ENCODE peak calls at places on chromosome 19, in four cellular contexts. G is uterus, E is tibial nerve, Z is psoas muscle. K is an unnamed sample.
A peak's percentile ranks its signal among the peaks of the same experiment; 100 is the strongest.

GRCh38 chr19:14114854-14115253 is 2.7 kb downstream of the PRKACA start:
- DNase-seq in Z (peak; percentile 71), E (no peak), G (no peak), K (no peak)

GRCh38 chr19:43561144-43561970 is 14.0 kb downstream of the XRCC1 start:
- DNase-seq in G (no peak), Z (no peak), E (no peak), K (no peak)

GRCh38 chr19:16325161-16325527 is 518 bp downstream of the KLF2 start:
- DNase-seq in G (peak; percentile 52), E (no peak), Z (peak; percentile 66), K (no peak)

GRCh38 chr19:33300016-33300981 is 2.0 kb downstream of the CEBPA start:
- DNase-seq in G (no peak), Z (no peak), E (no peak), K (no peak)

GRCh38 chr19:23283925-23284324 is 33.7 kb upstream of the ZNF724 start:
- DNase-seq in G (peak; percentile 26), E (peak; percentile 51), Z (peak; percentile 26), K (no peak)

GRCh38 chr19:49555600-49556411 is 24.6 kb downstream of the NOSIP start:
- DNase-seq in Z (peak; percentile 62), G (peak; percentile 68), E (peak; percentile 77), K (no peak)

GRCh38 chr19:55336101-55336500 is 3.6 kb upstream of the KMT5C start:
- DNase-seq in E (no peak), Z (no peak), G (no peak), K (no peak)

GRCh38 chr19:543912-544608 is at the start of gene GZMM:
- DNase-seq in Z (no peak), E (no peak), G (no peak), K (no peak)

GRCh38 chr19:41934849-41935374 is 6.7 kb upstream of the ERFL start:
- DNase-seq in G (peak; percentile 53), E (peak; percentile 72), Z (peak; percentile 58), K (no peak)

GRCh38 chr19:47886010-47886559 is at the start of gene SULT2A1:
- DNase-seq in G (no peak), E (no peak), Z (no peak), K (no peak)

GRCh38 chr19:31438401-31439269 is 89.4 kb upstream of the TSHZ3 start:
- DNase-seq in Z (no peak), E (no peak), G (no peak), K (no peak)

GRCh38 chr19:40811478-40812341 is 12.7 kb downstream of the EGLN2 start:
- DNase-seq in E (no peak), Z (no peak), G (no peak), K (no peak)
- TF ChIP-seq CTCF in E (no peak), Z (no peak), G (no peak), K (no peak)

DNA sequence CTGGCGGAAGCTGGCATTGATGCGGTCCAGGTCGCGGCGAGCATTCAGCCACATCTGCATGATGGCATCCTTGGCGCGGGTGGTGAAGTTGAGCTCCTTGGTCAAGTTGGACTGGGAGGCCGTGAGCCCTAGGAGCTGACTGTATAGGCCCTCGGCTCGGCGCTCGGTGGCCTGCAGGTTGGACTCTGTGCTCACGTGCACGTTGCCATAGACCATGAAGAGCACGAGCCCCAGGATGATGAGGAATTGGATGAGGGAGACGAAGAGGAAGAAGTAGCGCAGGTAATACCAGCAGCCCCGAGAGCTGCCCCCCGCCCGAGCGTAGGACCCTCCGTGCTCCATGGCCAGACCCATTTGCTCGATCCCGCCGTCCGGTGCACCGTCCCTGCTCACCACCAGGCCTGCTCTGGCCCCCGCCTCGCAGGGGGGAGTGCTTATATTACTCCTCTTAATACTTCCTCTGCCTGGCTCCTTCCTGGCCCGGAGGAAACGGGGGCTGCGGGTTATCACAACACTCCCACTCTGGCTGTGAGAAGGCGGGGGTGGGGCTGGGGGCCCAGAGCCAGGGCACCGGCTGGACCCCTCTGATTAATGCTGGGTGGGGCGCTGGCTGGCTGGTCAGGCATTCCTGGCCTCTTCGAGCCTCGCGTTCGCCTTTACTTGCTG is at the start of gene PLVAP:
- DNase-seq in Z (peak; percentile 28), E (no peak), G (no peak), K (no peak)
- TF ChIP-seq CTCF in Z (no peak), E (no peak), G (no peak), K (no peak)

GRCh38 chr19:4477034-4477801 is 5.1 kb downstream of the HDGFL2 start:
- DNase-seq in G (no peak), E (no peak), Z (no peak), K (no peak)
- TF ChIP-seq CTCF in G (no peak), E (no peak), Z (no peak), K (no peak)

GRCh38 chr19:21508198-21508597 is 2.8 kb downstream of the ZNF429 start:
- DNase-seq in G (no peak), E (no peak), Z (no peak), K (no peak)

DNA sequence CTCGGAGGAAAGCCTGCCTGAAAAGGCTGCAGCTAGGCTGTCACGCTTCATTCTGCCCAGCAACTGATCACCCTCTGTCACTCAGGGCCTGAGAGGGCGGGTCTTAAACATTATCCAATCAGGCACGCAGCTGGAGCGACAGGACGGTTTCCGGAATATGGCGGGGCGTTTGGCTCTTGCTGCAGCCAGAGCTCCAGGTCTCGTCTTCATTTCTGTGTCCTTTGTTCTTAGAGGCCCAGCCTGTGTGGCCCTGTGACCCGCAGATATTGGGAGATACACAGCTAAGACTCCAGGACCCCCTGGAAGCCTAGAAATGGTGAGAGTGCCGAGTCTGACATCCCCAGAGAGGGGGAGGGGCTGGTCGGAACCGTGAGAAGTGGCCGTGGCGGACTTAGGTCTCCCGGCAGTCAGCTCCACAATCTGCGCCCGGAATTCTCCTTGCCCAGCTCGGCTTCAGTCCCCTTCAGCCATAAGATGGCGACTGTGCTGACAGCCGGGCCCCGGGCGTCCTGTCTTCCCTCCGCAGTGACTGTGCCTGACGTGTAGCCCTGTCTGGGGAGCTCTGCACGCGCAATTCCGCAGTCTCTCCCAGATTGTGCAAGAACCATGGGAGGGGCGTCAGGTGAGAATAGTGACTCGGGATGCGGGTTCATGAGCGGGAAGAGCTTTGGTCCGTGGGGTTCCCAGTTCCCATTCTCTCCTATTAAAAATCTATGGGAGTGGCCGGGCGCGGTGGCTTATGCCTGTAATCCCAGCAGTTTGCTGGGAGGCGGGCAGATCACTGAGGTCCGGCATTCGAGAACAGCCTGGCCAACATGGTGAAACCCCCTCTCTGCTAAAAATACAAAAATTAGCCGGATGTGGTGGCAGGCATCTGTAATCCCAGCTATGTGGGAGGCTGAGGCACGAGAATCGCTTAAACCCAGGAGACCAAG is at the start of gene ZNF429:
- DNase-seq in E (peak; percentile 97), Z (peak; percentile 91), G (peak; percentile 91), K (peak; percentile 84)
- TF ChIP-seq CTCF in E (no peak), Z (no peak), G (no peak), K (no peak)

DNA sequence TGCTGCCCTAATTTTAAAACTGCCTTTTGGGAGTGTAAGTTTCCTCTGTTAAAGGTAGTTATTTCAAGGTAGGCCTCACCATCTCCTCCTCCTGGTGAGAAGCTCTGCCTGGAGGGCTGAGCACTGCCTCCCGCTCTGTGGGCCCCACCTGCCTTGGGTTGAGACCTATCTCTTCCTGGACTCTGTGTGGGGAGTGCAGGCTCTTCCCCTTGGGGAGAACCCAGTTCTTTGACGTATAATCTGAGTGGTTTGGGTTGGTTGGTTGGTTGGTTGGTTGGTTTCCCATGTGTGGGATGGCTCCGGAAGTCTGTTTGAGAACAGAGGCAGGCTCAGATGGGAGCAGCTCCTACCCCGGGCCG is 39.1 kb downstream of the ACTN4 start:
- DNase-seq in Z (no peak), G (no peak), E (no peak), K (no peak)
- TF ChIP-seq CTCF in Z (no peak), G (no peak), E (no peak), K (no peak)